ENCODE peak calls at places on chromosomes 3 and 15, in five cellular contexts. F, G, U, O and X are unnamed samples.

GRCh38 chr3:156535162-156535627 is 19.7 kb downstream of the SSR3 start:
- DNase-seq in O (no peak), U (no peak), G (no peak), F (no peak), X (no peak)

GRCh38 chr3:153244961-153245360 is 82.9 kb downstream of the RAP2B start:
- DNase-seq in U (no peak), O (no peak), G (no peak), F (no peak), X (no peak)

GRCh38 chr3:73572371-73572770 is 52.4 kb downstream of the PDZRN3 start:
- DNase-seq in G (no peak), O (no peak), F (no peak), U (no peak), X (no peak)

GRCh38 chr15:80531388-80532184 is 127.4 kb downstream of the ARNT2 start:
- DNase-seq in U (no peak), O (no peak), G (no peak), F (no peak), X (no peak)

GRCh38 chr3:136819784-136820640 is 1.1 kb downstream of the SLC35G2 start:
- DNase-seq in F (peak; percentile 52), U (peak; percentile 33), O (peak; percentile 76), G (no peak), X (no peak)

GRCh38 chr3:81352867-81353266 is 408.6 kb downstream of the GBE1 start:
- DNase-seq in U (no peak), O (no peak), F (no peak), G (no peak), X (no peak)

GRCh38 chr15:27894645-27895044 is 204.5 kb downstream of the OCA2 start:
- DNase-seq in G (no peak), U (no peak), O (no peak), F (no peak), X (no peak)

GRCh38 chr3:125150525-125151436 is 61.8 kb downstream of the SLC12A8 start:
- DNase-seq in O (peak; percentile 85), F (peak; percentile 59), U (no peak), G (no peak), X (no peak)

GRCh38 chr3:42820746-42821051 is 11.5 kb downstream of the ACKR2 start:
- DNase-seq in O (no peak), G (no peak), F (no peak), U (no peak), X (no peak)

GRCh38 chr15:74233373-74233772 is 2.8 kb upstream of the CCDC33 start:
- DNase-seq in O (no peak), G (no peak), F (no peak), U (no peak), X (no peak)

GRCh38 chr3:4533489-4534443 is 40.6 kb downstream of the ITPR1 start:
- DNase-seq in F (no peak), G (no peak), U (no peak), O (no peak), X (no peak)

GRCh38 chr3:35639251-35640185 is at the start of gene ARPP21:
- DNase-seq in O (peak; percentile 70), U (peak; percentile 10), G (peak; percentile 8), F (peak; percentile 86), X (no peak)

GRCh38 chr3:107619549-107619948 is 96.8 kb downstream of the BBX start:
- DNase-seq in U (no peak), O (no peak), G (no peak), F (no peak), X (no peak)

GRCh38 chr3:197168606-197169005 is 129.8 kb downstream of the DLG1 start:
- DNase-seq in O (no peak), F (peak; percentile 39), G (no peak), U (no peak), X (no peak)

GRCh38 chr15:41401904-41402267 is 410 bp downstream of the NDUFAF1 start:
- DNase-seq in O (no peak), G (no peak), U (no peak), F (no peak), X (no peak)

GRCh38 chr3:177832862-177833261 is 635.6 kb upstream of the TBL1XR1 start:
- DNase-seq in G (no peak), F (peak; percentile 29), O (no peak), U (no peak), X (no peak)

GRCh38 chr3:51304230-51304629 is 80.9 kb upstream of the MANF start:
- DNase-seq in G (no peak), O (no peak), U (no peak), F (no peak), X (no peak)

GRCh38 chr3:177057768-177058167 is 139.5 kb downstream of the TBL1XR1 start:
- DNase-seq in F (no peak), O (no peak), U (peak; percentile 20), G (peak; percentile 18), X (peak; percentile 60)

GRCh38 chr15:70062321-70062956 is 35.3 kb downstream of the TLE3 start:
- DNase-seq in U (no peak), G (no peak), O (no peak), F (peak; percentile 91), X (no peak)

GRCh38 chr3:184016820-184017671 is 638 bp downstream of the ABCC5 start:
- DNase-seq in G (peak; percentile 78), O (peak; percentile 72), U (peak; percentile 72), F (peak; percentile 92), X (no peak)
- TF ChIP-seq TAF1 in G (no peak), O (no peak), U (no peak), F (no peak), X (no peak)

GRCh38 chr15:57684491-57685184 is 21.9 kb upstream of the POLR2M start:
- DNase-seq in U (no peak), F (no peak), O (no peak), G (no peak), X (no peak)

GRCh38 chr15:57683481-57683880 is 23.0 kb upstream of the POLR2M start:
- DNase-seq in F (no peak), O (no peak), G (no peak), U (no peak), X (no peak)

GRCh38 chr15:57685316-57685715 is 21.2 kb upstream of the POLR2M start:
- DNase-seq in O (no peak), F (no peak), G (no peak), U (no peak), X (no peak)

GRCh38 chr15:57685719-57686118 is 20.8 kb upstream of the POLR2M start:
- DNase-seq in O (no peak), G (no peak), U (no peak), F (no peak), X (no peak)

DNA sequence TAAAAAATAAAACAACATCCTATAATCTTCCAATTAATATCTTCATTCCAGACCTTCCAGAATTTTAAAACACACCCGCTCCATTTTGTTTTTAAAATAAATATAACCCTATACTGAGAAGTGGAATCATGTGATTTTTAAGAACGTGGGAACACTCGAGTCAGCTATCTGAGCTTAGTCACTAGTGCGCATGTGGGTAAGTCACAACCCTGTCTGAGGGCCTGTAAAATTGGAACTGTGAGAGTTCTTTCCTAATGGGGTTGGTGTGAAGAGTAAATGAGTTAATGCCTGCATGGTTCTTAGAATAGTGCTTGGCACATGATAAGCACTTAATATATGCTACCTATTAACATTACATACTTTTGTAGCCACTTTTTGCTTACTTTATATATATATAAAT is 19.9 kb upstream of the POLR2M start:
- DNase-seq in F (no peak), O (no peak), G (no peak), U (no peak), X (no peak)
- TF ChIP-seq TAF1 in F (no peak), O (no peak), G (no peak), U (no peak), X (no peak)

GRCh38 chr3:17670749-17671148 is 71.7 kb downstream of the TBC1D5 start:
- DNase-seq in O (no peak), F (peak; percentile 50), U (no peak), G (no peak), X (no peak)

GRCh38 chr3:17674082-17674686 is 68.2 kb downstream of the TBC1D5 start:
- DNase-seq in F (no peak), U (no peak), O (no peak), G (no peak), X (no peak)

GRCh38 chr3:17678116-17678741 is 64.2 kb downstream of the TBC1D5 start:
- DNase-seq in F (no peak), O (no peak), U (no peak), G (no peak), X (no peak)

DNA sequence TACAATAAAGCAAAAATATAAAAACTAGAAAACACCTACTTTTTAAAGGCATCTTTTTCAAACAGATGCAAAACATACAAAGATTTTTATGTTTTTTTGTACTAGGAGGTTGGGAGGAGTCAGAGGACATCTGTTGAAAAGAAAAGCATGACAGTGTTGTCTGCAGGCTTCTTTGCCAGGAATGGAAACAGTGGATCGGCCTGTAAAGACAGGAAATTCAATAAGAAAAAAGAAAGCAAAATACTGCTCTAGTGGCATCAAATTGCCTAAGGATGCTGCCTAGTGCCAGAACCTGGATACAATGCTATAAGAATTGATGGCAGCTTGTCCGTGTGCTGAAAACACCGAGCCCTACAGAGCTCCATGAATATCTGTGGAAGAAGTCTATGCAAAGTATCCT is 69.9 kb downstream of the TBC1D5 start:
- DNase-seq in O (no peak), F (peak; percentile 22), U (no peak), G (no peak), X (no peak)
- TF ChIP-seq TAF1 in O (no peak), F (no peak), U (no peak), G (no peak), X (no peak)

GRCh38 chr3:168156479-168156878 is 60.8 kb upstream of the GOLIM4 start:
- DNase-seq in G (no peak), U (no peak), O (no peak), F (no peak), X (no peak)

GRCh38 chr3:168157903-168158302 is 62.2 kb upstream of the GOLIM4 start:
- DNase-seq in O (no peak), F (no peak), G (no peak), U (no peak), X (no peak)

GRCh38 chr3:168159473-168159872 is 63.7 kb upstream of the GOLIM4 start:
- DNase-seq in O (no peak), U (no peak), F (no peak), G (no peak), X (no peak)

GRCh38 chr3:168155207-168155785 is 59.6 kb upstream of the GOLIM4 start:
- DNase-seq in U (no peak), O (no peak), G (no peak), F (no peak), X (no peak)

GRCh38 chr3:168157301-168157700 is 61.6 kb upstream of the GOLIM4 start:
- DNase-seq in U (no peak), F (no peak), O (no peak), G (no peak), X (no peak)
- TF ChIP-seq TAF1 in U (no peak), F (no peak), O (no peak), G (no peak), X (no peak)